ENCODE peak calls at places on chromosomes 2 and 18, in seven cellular contexts. One of them, this sample, is unnamed.

GRCh38 chr18:60552948-60553347 is 180.4 kb upstream of the MC4R start:
- DNase-seq in fibroblast of pulmonary artery: no peak
- DNase-seq in upper lobe of left lung: peak
- DNase-seq in omental fat pad: no peak
- DNase-seq in A549: no peak
- DNase-seq in astrocyte of the spinal cord: no peak
- DNase-seq in spleen: no peak
- DNase-seq in this sample: no peak

GRCh38 chr2:144523606-144524131 is 3.8 kb upstream of the ZEB2 start:
- DNase-seq in fibroblast of pulmonary artery: no peak
- DNase-seq in upper lobe of left lung: peak
- DNase-seq in omental fat pad: no peak
- DNase-seq in A549: no peak
- DNase-seq in astrocyte of the spinal cord: peak
- DNase-seq in spleen: no peak
- DNase-seq in this sample: no peak

GRCh38 chr18:38023871-38024270 is 458.3 kb upstream of the CELF4 start:
- DNase-seq in fibroblast of pulmonary artery: no peak
- DNase-seq in upper lobe of left lung: no peak
- DNase-seq in omental fat pad: no peak
- DNase-seq in A549: no peak
- DNase-seq in astrocyte of the spinal cord: no peak
- DNase-seq in spleen: no peak
- DNase-seq in this sample: no peak

GRCh38 chr18:67104700-67105284 is 411.7 kb downstream of the DSEL start:
- DNase-seq in fibroblast of pulmonary artery: peak
- DNase-seq in upper lobe of left lung: no peak
- DNase-seq in omental fat pad: peak
- DNase-seq in A549: peak
- DNase-seq in astrocyte of the spinal cord: peak
- DNase-seq in spleen: no peak
- DNase-seq in this sample: no peak

GRCh38 chr2:86453838-86454237 is 12.7 kb downstream of the KDM3A start:
- DNase-seq in fibroblast of pulmonary artery: peak
- DNase-seq in upper lobe of left lung: no peak
- DNase-seq in omental fat pad: no peak
- DNase-seq in A549: no peak
- DNase-seq in astrocyte of the spinal cord: peak
- DNase-seq in spleen: no peak
- DNase-seq in this sample: no peak

GRCh38 chr2:50591642-50592041 is 440.3 kb downstream of the NRXN1 start:
- DNase-seq in fibroblast of pulmonary artery: peak
- DNase-seq in upper lobe of left lung: peak
- DNase-seq in omental fat pad: no peak
- DNase-seq in A549: no peak
- DNase-seq in astrocyte of the spinal cord: peak
- DNase-seq in spleen: no peak
- DNase-seq in this sample: no peak

GRCh38 chr2:74548919-74549684 is 4.6 kb downstream of the LOXL3 start:
- DNase-seq in fibroblast of pulmonary artery: no peak
- DNase-seq in upper lobe of left lung: peak
- DNase-seq in omental fat pad: no peak
- DNase-seq in A549: peak
- DNase-seq in astrocyte of the spinal cord: peak
- DNase-seq in spleen: peak
- DNase-seq in this sample: no peak

GRCh38 chr2:23239374-23239773 is 145.6 kb upstream of the KLHL29 start:
- DNase-seq in fibroblast of pulmonary artery: no peak
- DNase-seq in upper lobe of left lung: no peak
- DNase-seq in omental fat pad: no peak
- DNase-seq in A549: no peak
- DNase-seq in astrocyte of the spinal cord: no peak
- DNase-seq in spleen: no peak
- DNase-seq in this sample: no peak

GRCh38 chr2:42830922-42831574 is 38.7 kb upstream of the HAAO start:
- DNase-seq in fibroblast of pulmonary artery: no peak
- DNase-seq in upper lobe of left lung: no peak
- DNase-seq in omental fat pad: no peak
- DNase-seq in A549: peak
- DNase-seq in astrocyte of the spinal cord: no peak
- DNase-seq in spleen: no peak
- DNase-seq in this sample: peak

GRCh38 chr2:42824454-42824807 is 32.0 kb upstream of the HAAO start:
- DNase-seq in fibroblast of pulmonary artery: no peak
- DNase-seq in upper lobe of left lung: no peak
- DNase-seq in omental fat pad: no peak
- DNase-seq in A549: no peak
- DNase-seq in astrocyte of the spinal cord: no peak
- DNase-seq in spleen: no peak
- DNase-seq in this sample: no peak

GRCh38 chr2:42829556-42830510 is 37.5 kb upstream of the HAAO start:
- DNase-seq in fibroblast of pulmonary artery: no peak
- DNase-seq in upper lobe of left lung: peak
- DNase-seq in omental fat pad: no peak
- DNase-seq in A549: peak
- DNase-seq in astrocyte of the spinal cord: no peak
- DNase-seq in spleen: peak
- DNase-seq in this sample: peak

GRCh38 chr2:42828487-42829416 is 36.4 kb upstream of the HAAO start:
- DNase-seq in fibroblast of pulmonary artery: peak
- DNase-seq in upper lobe of left lung: peak
- DNase-seq in omental fat pad: no peak
- DNase-seq in A549: peak
- DNase-seq in astrocyte of the spinal cord: peak
- DNase-seq in spleen: peak
- DNase-seq in this sample: peak

DNA sequence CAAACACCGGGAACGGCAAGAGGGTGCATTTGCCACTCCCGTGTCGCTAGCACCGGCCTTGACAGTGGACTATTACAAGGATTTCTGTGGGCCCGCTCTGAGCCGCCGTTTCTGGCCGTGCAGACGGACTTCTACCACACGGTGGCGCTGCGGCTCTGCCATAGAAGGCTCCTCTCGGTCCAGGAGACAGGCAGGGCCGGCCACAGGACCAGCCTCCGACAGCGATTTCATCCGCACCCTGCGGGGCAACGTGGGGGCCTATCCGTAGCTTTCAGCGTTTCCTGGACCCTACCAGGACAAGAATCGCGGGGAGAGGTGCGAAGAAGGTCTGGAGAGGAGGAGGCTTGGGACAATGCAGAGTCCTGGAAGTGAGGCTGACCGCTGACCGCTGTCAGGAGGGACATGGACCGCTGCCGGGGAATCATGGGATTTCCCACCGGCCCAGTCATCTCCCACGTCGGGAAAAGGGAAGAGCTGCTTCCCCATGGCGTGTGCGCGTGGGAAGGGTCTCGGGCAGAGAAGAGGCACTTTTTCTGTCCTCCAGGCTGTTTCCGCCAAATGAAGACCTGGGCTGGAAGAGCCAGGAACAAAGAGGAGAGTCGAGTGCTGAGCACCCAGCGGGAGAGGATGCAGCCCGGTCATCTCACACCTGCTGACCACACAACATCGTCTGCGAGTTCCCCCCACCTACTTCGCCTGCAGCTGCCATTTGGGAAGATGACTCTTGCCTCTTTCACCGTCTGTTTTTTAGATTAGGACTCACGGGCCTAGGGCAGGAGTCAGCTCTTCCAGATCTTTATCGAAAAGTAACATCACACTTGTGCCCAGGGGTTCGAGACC is 35.5 kb upstream of the HAAO start:
- DNase-seq in fibroblast of pulmonary artery: peak
- DNase-seq in upper lobe of left lung: peak
- DNase-seq in omental fat pad: peak
- DNase-seq in A549: peak
- DNase-seq in astrocyte of the spinal cord: peak
- DNase-seq in spleen: peak
- DNase-seq in this sample: peak
- TF ChIP-seq CTCF in fibroblast of pulmonary artery: peak
- TF ChIP-seq CTCF in upper lobe of left lung: peak
- TF ChIP-seq CTCF in omental fat pad: peak
- TF ChIP-seq CTCF in A549: peak
- TF ChIP-seq CTCF in astrocyte of the spinal cord: peak
- TF ChIP-seq CTCF in spleen: peak
- TF ChIP-seq CTCF in this sample: peak

DNA sequence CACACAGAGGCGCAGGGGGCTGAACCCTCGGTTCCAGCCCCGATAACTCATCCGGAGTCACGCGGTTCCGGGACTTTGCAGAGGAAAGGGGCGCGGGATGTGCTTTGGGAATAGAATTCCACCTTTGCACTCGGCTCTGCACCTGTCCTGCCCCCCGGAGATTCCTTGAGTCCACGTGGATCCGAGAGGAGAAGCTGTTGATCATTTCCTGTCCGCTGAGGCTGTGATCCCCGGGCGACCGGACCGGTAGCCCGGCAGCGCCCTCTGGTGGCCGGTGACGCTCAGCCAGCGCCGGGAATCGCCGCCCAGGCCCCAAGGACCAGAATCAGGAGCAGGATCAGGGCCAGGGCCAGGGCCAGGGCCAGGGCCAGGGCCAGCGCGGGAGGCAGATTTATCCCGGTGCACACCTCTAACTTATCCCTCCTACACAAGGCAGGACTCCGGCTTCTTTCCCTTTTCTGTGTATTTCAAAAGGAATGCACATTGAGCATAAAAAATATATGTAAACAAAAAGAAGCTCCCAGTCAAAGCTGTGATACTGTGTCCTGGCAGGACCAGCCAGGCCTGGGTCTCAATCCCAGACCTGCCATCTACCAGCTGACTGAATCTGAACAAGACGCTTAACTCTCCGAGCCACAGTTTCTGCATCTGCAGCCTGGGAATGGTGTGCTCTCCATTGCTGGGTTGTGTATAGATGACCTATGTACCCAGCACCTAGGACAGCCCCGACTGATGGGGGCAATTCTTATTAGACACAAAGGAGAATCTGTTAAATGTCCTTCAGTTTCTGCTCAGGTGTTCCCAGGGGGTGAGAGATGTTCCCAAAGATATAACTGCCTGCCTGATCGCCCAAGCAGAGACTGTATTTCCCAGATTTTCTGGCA is 8.5 kb upstream of the SPATA3 start:
- DNase-seq in fibroblast of pulmonary artery: peak
- DNase-seq in upper lobe of left lung: peak
- DNase-seq in omental fat pad: peak
- DNase-seq in A549: peak
- DNase-seq in astrocyte of the spinal cord: peak
- DNase-seq in spleen: peak
- DNase-seq in this sample: peak
- TF ChIP-seq CTCF in fibroblast of pulmonary artery: peak
- TF ChIP-seq CTCF in upper lobe of left lung: peak
- TF ChIP-seq CTCF in omental fat pad: peak
- TF ChIP-seq CTCF in A549: peak
- TF ChIP-seq CTCF in astrocyte of the spinal cord: peak
- TF ChIP-seq CTCF in spleen: peak
- TF ChIP-seq CTCF in this sample: peak

DNA sequence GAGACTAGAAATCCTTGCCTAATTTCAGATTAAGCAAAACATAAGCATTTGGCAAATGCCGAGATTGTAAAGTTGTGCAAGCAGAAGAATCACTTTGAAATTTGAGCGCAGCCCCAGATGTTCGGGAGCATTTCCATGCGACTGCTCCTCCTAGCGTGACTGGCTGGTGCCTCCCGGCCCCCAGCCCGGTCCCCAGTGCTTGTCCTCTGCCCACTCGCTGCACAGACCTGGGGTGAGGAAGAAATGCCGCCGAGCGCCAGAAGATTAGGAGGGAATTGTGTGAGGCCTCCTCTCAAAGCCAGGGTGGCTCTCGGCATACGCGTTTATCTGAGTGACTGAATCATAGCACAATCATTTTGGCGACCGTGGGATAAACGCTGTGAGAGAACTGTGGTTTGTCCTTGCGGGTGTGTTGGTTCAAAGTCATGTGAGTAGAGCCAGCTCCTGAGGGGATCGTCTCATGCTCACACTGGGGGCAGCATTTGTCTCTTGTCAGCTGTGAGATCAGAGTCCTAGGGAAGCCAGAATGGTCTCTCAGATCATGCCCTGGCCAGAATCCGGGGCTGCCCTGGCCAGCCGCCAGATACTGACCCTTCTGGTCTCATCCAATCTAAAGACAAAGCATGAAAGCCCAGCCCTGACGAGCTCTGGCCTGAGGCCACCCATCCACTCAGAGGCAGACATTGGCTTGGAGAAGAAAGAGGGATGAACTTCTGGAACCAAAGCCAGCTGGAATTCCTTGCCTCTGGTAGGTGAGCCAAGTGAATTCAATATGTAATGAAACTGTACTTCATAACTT is 189.3 kb downstream of the SH3RF3 start:
- DNase-seq in fibroblast of pulmonary artery: peak
- DNase-seq in upper lobe of left lung: peak
- DNase-seq in omental fat pad: peak
- DNase-seq in A549: no peak
- DNase-seq in astrocyte of the spinal cord: peak
- DNase-seq in spleen: no peak
- DNase-seq in this sample: no peak
- TF ChIP-seq CTCF in fibroblast of pulmonary artery: peak
- TF ChIP-seq CTCF in upper lobe of left lung: no peak
- TF ChIP-seq CTCF in omental fat pad: no peak
- TF ChIP-seq CTCF in A549: no peak
- TF ChIP-seq CTCF in astrocyte of the spinal cord: peak
- TF ChIP-seq CTCF in spleen: no peak
- TF ChIP-seq CTCF in this sample: no peak

GRCh38 chr2:171447675-171448074 is 13.6 kb downstream of the DCAF17 start:
- DNase-seq in fibroblast of pulmonary artery: no peak
- DNase-seq in upper lobe of left lung: no peak
- DNase-seq in omental fat pad: no peak
- DNase-seq in A549: no peak
- DNase-seq in astrocyte of the spinal cord: no peak
- DNase-seq in spleen: no peak
- DNase-seq in this sample: no peak
- TF ChIP-seq CTCF in fibroblast of pulmonary artery: no peak
- TF ChIP-seq CTCF in upper lobe of left lung: no peak
- TF ChIP-seq CTCF in omental fat pad: no peak
- TF ChIP-seq CTCF in A549: no peak
- TF ChIP-seq CTCF in astrocyte of the spinal cord: peak
- TF ChIP-seq CTCF in spleen: no peak
- TF ChIP-seq CTCF in this sample: peak

DNA sequence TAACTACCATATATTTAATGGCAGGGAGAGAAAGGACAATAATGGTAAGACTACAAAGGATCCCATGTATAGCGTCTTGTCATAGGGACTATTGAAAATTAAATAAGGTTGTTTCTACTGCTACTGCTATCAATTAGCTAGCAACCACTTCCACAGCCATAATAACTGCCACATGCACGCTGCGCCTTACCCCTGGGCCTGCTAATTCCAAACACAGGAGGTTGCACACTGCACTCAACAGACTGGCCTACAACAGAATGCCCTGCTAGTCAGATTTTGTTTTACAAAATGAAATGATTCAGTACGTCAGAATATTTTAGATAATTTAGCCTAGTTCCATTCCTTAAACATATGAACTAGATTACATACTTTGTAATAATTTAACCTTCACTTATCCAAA is 121.0 kb upstream of the SMAD7 start:
- DNase-seq in fibroblast of pulmonary artery: no peak
- DNase-seq in upper lobe of left lung: no peak
- DNase-seq in omental fat pad: no peak
- DNase-seq in A549: no peak
- DNase-seq in astrocyte of the spinal cord: no peak
- DNase-seq in spleen: no peak
- DNase-seq in this sample: no peak
- TF ChIP-seq CTCF in fibroblast of pulmonary artery: no peak
- TF ChIP-seq CTCF in upper lobe of left lung: no peak
- TF ChIP-seq CTCF in omental fat pad: no peak
- TF ChIP-seq CTCF in A549: no peak
- TF ChIP-seq CTCF in astrocyte of the spinal cord: no peak
- TF ChIP-seq CTCF in spleen: no peak
- TF ChIP-seq CTCF in this sample: no peak